ENCODE peak calls at places on chromosomes 13 and 19, in five cellular contexts. One of them, this sample, is unnamed.

GRCh38 chr13:113956571-113956970 is 17.3 kb downstream of the C13orf46 start:
- DNase-seq in frontal cortex: no peak
- DNase-seq in Peyer's patch: no peak
- DNase-seq in activated CD8-positive, alpha-beta memory T cell treated with anti-CD3 and anti-CD28 coated beads for 4 hours: no peak
- DNase-seq in neuronal stem cell: no peak
- DNase-seq in this sample: no peak

GRCh38 chr19:39696418-39696817 is 7.9 kb upstream of the LGALS14 start:
- DNase-seq in frontal cortex: no peak
- DNase-seq in Peyer's patch: no peak
- DNase-seq in activated CD8-positive, alpha-beta memory T cell treated with anti-CD3 and anti-CD28 coated beads for 4 hours: no peak
- DNase-seq in neuronal stem cell: no peak
- DNase-seq in this sample: no peak

GRCh38 chr19:7152568-7152967 is 83.1 kb downstream of the ZNF557 start:
- DNase-seq in frontal cortex: no peak
- DNase-seq in Peyer's patch: no peak
- DNase-seq in activated CD8-positive, alpha-beta memory T cell treated with anti-CD3 and anti-CD28 coated beads for 4 hours: no peak
- DNase-seq in neuronal stem cell: no peak
- DNase-seq in this sample: peak; percentile 10

GRCh38 chr13:26021516-26021915 is 30.3 kb downstream of the SHISA2 start:
- DNase-seq in frontal cortex: no peak
- DNase-seq in Peyer's patch: no peak
- DNase-seq in activated CD8-positive, alpha-beta memory T cell treated with anti-CD3 and anti-CD28 coated beads for 4 hours: no peak
- DNase-seq in neuronal stem cell: no peak
- DNase-seq in this sample: no peak

GRCh38 chr13:32790731-32791130 is 204.5 kb downstream of the PDS5B start:
- DNase-seq in frontal cortex: no peak
- DNase-seq in Peyer's patch: no peak
- DNase-seq in activated CD8-positive, alpha-beta memory T cell treated with anti-CD3 and anti-CD28 coated beads for 4 hours: no peak
- DNase-seq in neuronal stem cell: no peak
- DNase-seq in this sample: peak; percentile 11

GRCh38 chr13:107866007-107866665 is 349.2 kb downstream of the LIG4 start:
- DNase-seq in frontal cortex: peak; percentile 44
- DNase-seq in Peyer's patch: no peak
- DNase-seq in activated CD8-positive, alpha-beta memory T cell treated with anti-CD3 and anti-CD28 coated beads for 4 hours: no peak
- DNase-seq in neuronal stem cell: peak; percentile 43
- DNase-seq in this sample: peak; percentile 70

GRCh38 chr19:2150794-2151338 is 500 bp downstream of the AP3D1 start:
- DNase-seq in frontal cortex: no peak
- DNase-seq in Peyer's patch: peak; percentile 26
- DNase-seq in activated CD8-positive, alpha-beta memory T cell treated with anti-CD3 and anti-CD28 coated beads for 4 hours: no peak
- DNase-seq in neuronal stem cell: no peak
- DNase-seq in this sample: no peak

GRCh38 chr19:47019431-47020041 is at the start of gene NPAS1:
- DNase-seq in frontal cortex: no peak
- DNase-seq in Peyer's patch: no peak
- DNase-seq in activated CD8-positive, alpha-beta memory T cell treated with anti-CD3 and anti-CD28 coated beads for 4 hours: no peak
- DNase-seq in neuronal stem cell: no peak
- DNase-seq in this sample: no peak

GRCh38 chr13:74869846-74870245 is 612.1 kb downstream of the TBC1D4 start:
- DNase-seq in frontal cortex: no peak
- DNase-seq in Peyer's patch: no peak
- DNase-seq in activated CD8-positive, alpha-beta memory T cell treated with anti-CD3 and anti-CD28 coated beads for 4 hours: no peak
- DNase-seq in neuronal stem cell: no peak
- DNase-seq in this sample: no peak

GRCh38 chr13:110923777-110924638 is 9.1 kb upstream of the ANKRD10 start:
- DNase-seq in frontal cortex: no peak
- DNase-seq in Peyer's patch: no peak
- DNase-seq in activated CD8-positive, alpha-beta memory T cell treated with anti-CD3 and anti-CD28 coated beads for 4 hours: no peak
- DNase-seq in neuronal stem cell: no peak
- DNase-seq in this sample: no peak

GRCh38 chr19:52369463-52370340 is at the start of gene ZNF880:
- DNase-seq in frontal cortex: peak; percentile 64
- DNase-seq in Peyer's patch: peak; percentile 89
- DNase-seq in activated CD8-positive, alpha-beta memory T cell treated with anti-CD3 and anti-CD28 coated beads for 4 hours: peak; percentile 86
- DNase-seq in neuronal stem cell: peak; percentile 83
- DNase-seq in this sample: peak; percentile 90

GRCh38 chr19:51294977-51295375 is 16.5 kb upstream of the IGLON5 start:
- DNase-seq in frontal cortex: no peak
- DNase-seq in Peyer's patch: no peak
- DNase-seq in activated CD8-positive, alpha-beta memory T cell treated with anti-CD3 and anti-CD28 coated beads for 4 hours: no peak
- DNase-seq in neuronal stem cell: no peak
- DNase-seq in this sample: no peak

GRCh38 chr19:1956868-1957492 is 16.0 kb downstream of the CSNK1G2 start:
- DNase-seq in frontal cortex: peak; percentile 94
- DNase-seq in Peyer's patch: no peak
- DNase-seq in activated CD8-positive, alpha-beta memory T cell treated with anti-CD3 and anti-CD28 coated beads for 4 hours: no peak
- DNase-seq in neuronal stem cell: no peak
- DNase-seq in this sample: no peak

GRCh38 chr19:58548859-58549663 is 5.2 kb downstream of the TRIM28 start:
- DNase-seq in frontal cortex: no peak
- DNase-seq in Peyer's patch: no peak
- DNase-seq in activated CD8-positive, alpha-beta memory T cell treated with anti-CD3 and anti-CD28 coated beads for 4 hours: no peak
- DNase-seq in neuronal stem cell: no peak
- DNase-seq in this sample: no peak

GRCh38 chr19:16222806-16223205 is 25.1 kb downstream of the AP1M1 start:
- DNase-seq in frontal cortex: no peak
- DNase-seq in Peyer's patch: no peak
- DNase-seq in activated CD8-positive, alpha-beta memory T cell treated with anti-CD3 and anti-CD28 coated beads for 4 hours: no peak
- DNase-seq in neuronal stem cell: no peak
- DNase-seq in this sample: no peak

GRCh38 chr19:50835103-50835784 is 1.9 kb upstream of the KLK15 start:
- DNase-seq in frontal cortex: no peak
- DNase-seq in Peyer's patch: no peak
- DNase-seq in activated CD8-positive, alpha-beta memory T cell treated with anti-CD3 and anti-CD28 coated beads for 4 hours: no peak
- DNase-seq in neuronal stem cell: no peak
- DNase-seq in this sample: no peak

GRCh38 chr13:38952827-38953226 is 37.8 kb downstream of the STOML3 start:
- DNase-seq in frontal cortex: no peak
- DNase-seq in Peyer's patch: no peak
- DNase-seq in activated CD8-positive, alpha-beta memory T cell treated with anti-CD3 and anti-CD28 coated beads for 4 hours: no peak
- DNase-seq in neuronal stem cell: no peak
- DNase-seq in this sample: no peak

This sample was measured in SK-N-DZ.